ENCODE peak calls at places on chromosome 16, in six cellular contexts. F, P, L, O, D and M are unnamed samples.

GRCh38 chr16:84454611-84455010 is 49.8 kb downstream of the MEAK7 start:
- DNase-seq in O (no peak), L (peak; percentile 38), F (no peak), D (no peak), P (no peak), M (no peak)

GRCh38 chr16:72986011-72986410 is 61.9 kb downstream of the ZFHX3 start:
- DNase-seq in L (peak; percentile 87), D (no peak), P (peak; percentile 84), O (peak; percentile 49), F (no peak), M (no peak)

GRCh38 chr16:35713762-35714650 is 2254.6 kb downstream of the TP53TG3F start:
- DNase-seq in P (no peak), O (no peak), D (no peak), F (no peak), L (no peak), M (no peak)

GRCh38 chr16:3810198-3810664 is 70.3 kb downstream of the CREBBP start:
- DNase-seq in D (no peak), F (no peak), P (no peak), O (no peak), L (no peak), M (no peak)

GRCh38 chr16:10565167-10565566 is 15.2 kb downstream of the EMP2 start:
- DNase-seq in O (no peak), D (no peak), P (no peak), F (no peak), L (no peak), M (no peak)

GRCh38 chr16:3479654-3480216 is 15.6 kb downstream of the C16orf90 start:
- DNase-seq in F (no peak), L (no peak), P (peak; percentile 33), D (no peak), O (no peak), M (peak; percentile 16)

GRCh38 chr16:50301626-50302471 is 35.5 kb downstream of the ADCY7 start:
- DNase-seq in D (no peak), P (peak; percentile 67), O (no peak), F (no peak), L (peak; percentile 80), M (peak; percentile 65)

GRCh38 chr16:58306327-58306726 is 11.5 kb upstream of the PRSS54 start:
- DNase-seq in F (peak; percentile 27), D (no peak), O (no peak), P (no peak), L (no peak), M (no peak)

GRCh38 chr16:85323230-85323960 is 211.1 kb upstream of the CIBAR2 start:
- DNase-seq in D (no peak), L (no peak), O (no peak), F (no peak), P (no peak), M (no peak)

GRCh38 chr16:75535901-75536300 is at the start of gene CHST5:
- DNase-seq in P (no peak), D (no peak), L (peak; percentile 48), O (no peak), F (no peak), M (no peak)

GRCh38 chr16:13895516-13895915 is 24.4 kb upstream of the ERCC4 start:
- DNase-seq in O (no peak), P (no peak), F (no peak), D (no peak), L (no peak), M (no peak)

GRCh38 chr16:72736074-72736473 is 311.9 kb downstream of the ZFHX3 start:
- DNase-seq in P (peak; percentile 42), O (no peak), D (peak; percentile 18), F (no peak), L (no peak), M (no peak)

GRCh38 chr16:49068224-49068623 is 213.4 kb downstream of the CBLN1 start:
- DNase-seq in O (no peak), L (no peak), P (no peak), D (no peak), F (no peak), M (no peak)

GRCh38 chr16:74725641-74726040 is 25.0 kb upstream of the MLKL start:
- DNase-seq in F (no peak), L (no peak), D (no peak), P (no peak), O (no peak), M (peak; percentile 9)

GRCh38 chr16:86220552-86220951 is 289.8 kb upstream of the FOXF1 start:
- DNase-seq in L (no peak), P (no peak), O (no peak), F (no peak), D (no peak), M (no peak)

GRCh38 chr16:49467540-49468372 is 94.2 kb downstream of the C16orf78 start:
- DNase-seq in F (no peak), L (peak; percentile 51), D (no peak), O (no peak), P (no peak), M (peak; percentile 17)

GRCh38 chr16:31480851-31481250 is 2.1 kb upstream of the SLC5A2 start:
- DNase-seq in P (peak; percentile 74), D (no peak), O (no peak), F (no peak), L (no peak), M (no peak)

GRCh38 chr16:30636599-30636998 is 14.2 kb upstream of the PRR14 start:
- DNase-seq in F (no peak), L (no peak), P (no peak), D (no peak), O (no peak), M (no peak)

GRCh38 chr16:83200005-83200779 is 573.4 kb downstream of the CDH13 start:
- DNase-seq in P (no peak), O (no peak), L (no peak), D (peak; percentile 43), F (no peak), M (peak; percentile 18)

GRCh38 chr16:52976539-52977167 is 76.0 kb downstream of the CHD9NB start:
- DNase-seq in O (no peak), L (no peak), F (no peak), P (no peak), D (peak; percentile 30), M (peak; percentile 24)

GRCh38 chr16:77807-78443 is at the start of gene MPG:
- DNase-seq in L (peak; percentile 94), F (peak; percentile 78), D (peak; percentile 89), O (peak; percentile 80), P (peak; percentile 96), M (peak; percentile 99)

GRCh38 chr16:80362816-80363215 is 178.0 kb upstream of the DYNLRB2 start:
- DNase-seq in L (no peak), D (no peak), P (no peak), O (no peak), F (no peak), M (no peak)

GRCh38 chr16:85313541-85314208 is 201.4 kb upstream of the CIBAR2 start:
- DNase-seq in P (no peak), D (no peak), L (peak; percentile 74), O (peak; percentile 39), F (no peak), M (no peak)

GRCh38 chr16:73036074-73036826 is 11.7 kb downstream of the ZFHX3 start:
- DNase-seq in F (no peak), O (no peak), D (peak; percentile 96), L (no peak), P (peak; percentile 76), M (peak; percentile 68)

GRCh38 chr16:78022347-78022746 is at the start of gene CLEC3A:
- DNase-seq in L (no peak), D (peak; percentile 31), O (no peak), P (no peak), F (no peak), M (peak; percentile 41)

GRCh38 chr16:20243731-20244281 is 83.5 kb downstream of the GP2 start:
- DNase-seq in P (no peak), D (no peak), O (no peak), L (no peak), F (no peak), M (no peak)

GRCh38 chr16:48609453-48610023 is 442 bp downstream of the N4BP1 start:
- DNase-seq in D (peak; percentile 86), F (no peak), L (peak; percentile 79), O (peak; percentile 49), P (peak; percentile 92), M (peak; percentile 70)

GRCh38 chr16:49754495-49755290 is 101.2 kb downstream of the ZNF423 start:
- DNase-seq in D (peak; percentile 85), P (no peak), F (no peak), L (no peak), O (no peak), M (peak; percentile 75)

GRCh38 chr16:79190542-79190941 is 410.0 kb downstream of the MAF start:
- DNase-seq in L (no peak), D (no peak), F (no peak), O (no peak), P (no peak), M (no peak)

GRCh38 chr16:73529303-73530012 is 481.5 kb upstream of the ZFHX3 start:
- DNase-seq in P (no peak), O (no peak), L (no peak), D (no peak), F (no peak), M (no peak)

GRCh38 chr16:31099860-31100638 is 5.5 kb upstream of the VKORC1 start:
- DNase-seq in L (no peak), O (no peak), D (no peak), F (no peak), P (no peak), M (no peak)

GRCh38 chr16:10093564-10093963 is 88.7 kb downstream of the GRIN2A start:
- DNase-seq in F (no peak), D (no peak), O (no peak), P (no peak), L (no peak), M (no peak)

GRCh38 chr16:11681526-11681925 is 13.3 kb downstream of the SNN start:
- DNase-seq in O (no peak), D (no peak), P (peak; percentile 73), F (no peak), L (no peak), M (no peak)

GRCh38 chr16:28951410-28951943 is 740 bp downstream of the NFATC2IP start:
- DNase-seq in P (no peak), D (no peak), O (no peak), L (peak; percentile 70), F (no peak), M (no peak)
- H3K4me3 ChIP-seq in P (peak overlapping the region; percentile 68), D (peak overlapping the region; percentile 94), O (peak overlapping the region; percentile 73), L (peak overlapping the region; percentile 92), F (peak overlapping the region; percentile 12), M (peak overlapping the region; percentile 90)

GRCh38 chr16:57235128-57236092 is 9.6 kb upstream of the ARL2BP start:
- DNase-seq in P (no peak), F (no peak), D (no peak), O (no peak), L (no peak), M (no peak)
- H3K36me3 ChIP-seq in P (peaks cover 58% of the 10 kb centered on the region), F (peaks cover 55% of the 10 kb centered on the region), D (peaks cover 37% of the 10 kb centered on the region), O (peaks cover 6% of the 10 kb centered on the region), L (peaks cover 80% of the 10 kb centered on the region), M (peaks cover 9% of the 10 kb centered on the region)

GRCh38 chr16:1341495-1342388 is 8.3 kb downstream of the BAIAP3 start:
- DNase-seq in D (no peak), F (no peak), O (no peak), P (no peak), L (no peak), M (no peak)
- H3K4me3 ChIP-seq in D (no peak overlapping the region), F (no peak overlapping the region), O (no peak overlapping the region), P (no peak overlapping the region), L (no peak overlapping the region), M (no peak overlapping the region)

GRCh38 chr16:89105599-89106151 is 12.0 kb downstream of the ACSF3 start:
- DNase-seq in P (peak; percentile 48), L (peak; percentile 35), D (no peak), O (no peak), F (no peak), M (no peak)
- H3K36me3 ChIP-seq in P (peaks cover 38% of the 10 kb centered on the region), L (peaks cover 51% of the 10 kb centered on the region), D (no peaks in the 10 kb centered on the region), O (peaks cover 23% of the 10 kb centered on the region), F (peaks cover 52% of the 10 kb centered on the region), M (peaks cover 18% of the 10 kb centered on the region)